ENCODE peak calls at places on chromosomes 1 and 21, in six cellular contexts. X is AG09309, P is GM12892, Z is GM23338, C is EL, F is activated T-cell treated with anti-CD3 and anti-CD28 coated beads for 1 hour. K is an unnamed sample.

GRCh38 chr1:185559684-185560310 is 174.4 kb upstream of the HMCN1 start:
- DNase-seq in X (peak), Z (peak), P (peak), F (no peak), C (peak), K (peak)

GRCh38 chr1:94654505-94654904 is 112.9 kb upstream of the F3 start:
- DNase-seq in F (no peak), C (no peak), P (no peak), X (no peak), Z (no peak), K (no peak)

GRCh38 chr1:184870319-184870718 is 104.0 kb downstream of the NIBAN1 start:
- DNase-seq in X (no peak), F (no peak), P (no peak), Z (no peak), C (no peak), K (no peak)

GRCh38 chr1:228478912-228479665 is 8.1 kb upstream of the RNF187 start:
- DNase-seq in C (no peak), Z (peak), X (no peak), P (no peak), F (no peak), K (no peak)

GRCh38 chr1:244628719-244629299 is 24.1 kb upstream of the DESI2 start:
- DNase-seq in Z (no peak), C (peak), X (no peak), F (no peak), P (no peak), K (no peak)

GRCh38 chr1:53733447-53733931 is 5.5 kb downstream of the GLIS1 start:
- DNase-seq in X (peak), P (no peak), C (peak), F (no peak), Z (no peak), K (no peak)

GRCh38 chr1:43058545-43059360 is 100.1 kb upstream of the SLC2A1 start:
- DNase-seq in X (no peak), Z (peak), P (no peak), F (no peak), C (peak), K (peak)

GRCh38 chr1:63663873-63664272 is 70.7 kb downstream of the PGM1 start:
- DNase-seq in Z (no peak), P (no peak), F (no peak), X (no peak), C (peak), K (no peak)

GRCh38 chr1:27621067-27621920 is 13.7 kb downstream of the FGR start:
- DNase-seq in Z (no peak), F (no peak), C (peak), X (no peak), P (no peak), K (no peak)

GRCh38 chr1:184788970-184789369 is 34.3 kb upstream of the EDEM3 start:
- DNase-seq in Z (no peak), X (no peak), F (no peak), C (no peak), P (no peak), K (no peak)

GRCh38 chr1:157773723-157774350 is 3.1 kb downstream of the FCRL2 start:
- DNase-seq in X (no peak), Z (peak), C (no peak), P (peak), F (no peak), K (no peak)

GRCh38 chr1:185581961-185582725 is 152.0 kb upstream of the HMCN1 start:
- DNase-seq in P (no peak), F (no peak), Z (no peak), C (peak), X (peak), K (no peak)

GRCh38 chr21:41294548-41295231 is 21.9 kb upstream of the FAM3B start:
- DNase-seq in F (no peak), X (no peak), P (no peak), Z (no peak), C (no peak), K (no peak)

GRCh38 chr1:201584510-201584991 is 45.6 kb downstream of the NAV1 start:
- DNase-seq in C (peak), F (no peak), Z (no peak), P (no peak), X (no peak), K (no peak)

GRCh38 chr21:43664358-43664757 is 5.0 kb downstream of the RRP1B start:
- DNase-seq in X (no peak), F (no peak), P (no peak), Z (no peak), C (no peak), K (no peak)

GRCh38 chr1:177914603-177915002 is 55.3 kb downstream of the SEC16B start:
- DNase-seq in C (peak), F (no peak), Z (no peak), X (no peak), P (no peak), K (no peak)

GRCh38 chr1:36080801-36081200 is 3.1 kb upstream of the TEKT2 start:
- DNase-seq in F (no peak), P (no peak), C (no peak), Z (no peak), X (no peak), K (no peak)

GRCh38 chr1:156064615-156065014 is 3.7 kb downstream of the RAB25 start:
- DNase-seq in Z (no peak), X (no peak), C (no peak), F (no peak), P (no peak), K (no peak)

GRCh38 chr1:157274698-157275534 is 136.7 kb upstream of the ETV3 start:
- DNase-seq in P (no peak), C (peak), Z (no peak), X (peak), F (no peak), K (peak)

GRCh38 chr1:234154320-234155251 is 218.7 kb upstream of the COA6 start:
- DNase-seq in P (peak), X (peak), F (no peak), Z (peak), C (peak), K (peak)

GRCh38 chr1:2258122-2258812 is 30.1 kb downstream of the SKI start:
- DNase-seq in X (no peak), C (no peak), F (no peak), P (no peak), Z (no peak), K (no peak)

GRCh38 chr1:177069489-177069888 is 95.0 kb downstream of the ASTN1 start:
- DNase-seq in C (no peak), Z (no peak), P (no peak), X (no peak), F (no peak), K (no peak)